ENCODE peak calls at places on chromosomes 4 and X, in five cellular contexts. V is AG08395, G is DMS153, N is right cardiac atrium, Z is cardiac fibroblast. P is an unnamed sample.

GRCh38 chrX:136147966-136148365 is 633 bp downstream of the FHL1 start:
- DNase-seq in Z (no peak), G (no peak), N (peak; percentile 66), V (no peak), P (no peak)

GRCh38 chr4:105990933-105991332 is 95.7 kb downstream of the NPNT start:
- DNase-seq in Z (peak; percentile 74), V (peak; percentile 80), G (no peak), N (peak; percentile 90), P (no peak)

GRCh38 chr4:102575369-102576129 is 74.4 kb downstream of the NFKB1 start:
- DNase-seq in V (no peak), Z (peak; percentile 39), N (no peak), G (no peak), P (no peak)

GRCh38 chrX:40158036-40158706 is 60.4 kb upstream of the BCOR start:
- DNase-seq in G (no peak), Z (peak; percentile 19), N (peak; percentile 69), V (peak; percentile 62), P (no peak)

GRCh38 chr4:80608285-80608980 is 272.9 kb downstream of the CFAP299 start:
- DNase-seq in G (no peak), N (no peak), Z (peak; percentile 2), V (peak; percentile 7), P (no peak)

GRCh38 chr4:4990329-4990728 is 28.9 kb downstream of the CYTL1 start:
- DNase-seq in N (no peak), Z (no peak), G (no peak), V (peak; percentile 33), P (no peak)

GRCh38 chr4:142645478-142646108 is 200.5 kb downstream of the INPP4B start:
- DNase-seq in V (no peak), Z (peak; percentile 16), G (peak; percentile 17), N (no peak), P (no peak)

GRCh38 chr4:17958185-17958584 is 63.4 kb downstream of the LCORL start:
- DNase-seq in Z (no peak), G (no peak), V (no peak), N (no peak), P (no peak)

GRCh38 chr4:137455647-137456321 is 76.5 kb downstream of the PCDH18 start:
- DNase-seq in V (no peak), Z (no peak), N (no peak), G (no peak), P (no peak)

GRCh38 chr4:8275511-8275910 is 6.0 kb downstream of the HTRA3 start:
- DNase-seq in N (peak; percentile 62), Z (no peak), G (no peak), V (no peak), P (no peak)

GRCh38 chrX:49129427-49129826 is 5.9 kb upstream of the GPKOW start:
- DNase-seq in N (no peak), Z (no peak), V (no peak), G (no peak), P (no peak)

GRCh38 chr4:37892641-37893040 is 1.8 kb downstream of the TBC1D1 start:
- DNase-seq in N (no peak), Z (no peak), V (no peak), G (no peak), P (no peak)